ENCODE peak calls at places on chromosomes 4 and X, in six cellular contexts. One of them, this sample, is unnamed.

GRCh38 chr4:13097971-13098370 is 386.2 kb downstream of the RAB28 start:
- DNase-seq in PC-3: no peak
- DNase-seq in endothelial cell: no peak
- DNase-seq in MCF 10A: no peak
- DNase-seq in astrocyte of the cerebellum: no peak
- DNase-seq in left lung: no peak
- DNase-seq in this sample: no peak

GRCh38 chr4:156545003-156545785 is 426.4 kb downstream of the PDGFC start:
- DNase-seq in endothelial cell: no peak
- DNase-seq in astrocyte of the cerebellum: no peak
- DNase-seq in PC-3: no peak
- DNase-seq in left lung: no peak
- DNase-seq in MCF 10A: no peak
- DNase-seq in this sample: no peak

GRCh38 chr4:52576326-52576725 is 82.8 kb downstream of the USP46 start:
- DNase-seq in MCF 10A: no peak
- DNase-seq in endothelial cell: no peak
- DNase-seq in left lung: no peak
- DNase-seq in astrocyte of the cerebellum: no peak
- DNase-seq in PC-3: no peak
- DNase-seq in this sample: no peak

GRCh38 chrX:56798866-56799864 is 70.1 kb downstream of the NBDY start:
- DNase-seq in left lung: peak; percentile 33
- DNase-seq in astrocyte of the cerebellum: no peak
- DNase-seq in PC-3: no peak
- DNase-seq in MCF 10A: peak; percentile 49
- DNase-seq in endothelial cell: no peak
- DNase-seq in this sample: peak; percentile 55

GRCh38 chr4:182973421-182974340 is 56.5 kb upstream of the DCTD start:
- DNase-seq in astrocyte of the cerebellum: no peak
- DNase-seq in MCF 10A: no peak
- DNase-seq in left lung: no peak
- DNase-seq in endothelial cell: no peak
- DNase-seq in PC-3: peak; percentile 5
- DNase-seq in this sample: no peak

GRCh38 chrX:42776195-42776594 is 1.8 kb downstream of the PPP1R2C start:
- DNase-seq in endothelial cell: no peak
- DNase-seq in left lung: no peak
- DNase-seq in MCF 10A: no peak
- DNase-seq in PC-3: no peak
- DNase-seq in astrocyte of the cerebellum: no peak
- DNase-seq in this sample: no peak

GRCh38 chr4:3302786-3303444 is 10.1 kb downstream of the RGS12 start:
- DNase-seq in PC-3: no peak
- DNase-seq in MCF 10A: no peak
- DNase-seq in endothelial cell: no peak
- DNase-seq in left lung: no peak
- DNase-seq in astrocyte of the cerebellum: no peak
- DNase-seq in this sample: peak; percentile 64

GRCh38 chr4:112982677-112983076 is 66.8 kb upstream of the ANK2 start:
- DNase-seq in astrocyte of the cerebellum: no peak
- DNase-seq in left lung: no peak
- DNase-seq in endothelial cell: no peak
- DNase-seq in PC-3: no peak
- DNase-seq in MCF 10A: no peak
- DNase-seq in this sample: no peak

GRCh38 chrX:111861605-111862004 is 14.4 kb upstream of the TRPC5OS start:
- DNase-seq in left lung: no peak
- DNase-seq in PC-3: no peak
- DNase-seq in astrocyte of the cerebellum: no peak
- DNase-seq in MCF 10A: no peak
- DNase-seq in endothelial cell: no peak
- DNase-seq in this sample: no peak

GRCh38 chr4:18571252-18571885 is 549.8 kb upstream of the LCORL start:
- DNase-seq in left lung: no peak
- DNase-seq in astrocyte of the cerebellum: no peak
- DNase-seq in PC-3: no peak
- DNase-seq in endothelial cell: no peak
- DNase-seq in MCF 10A: no peak
- DNase-seq in this sample: no peak

GRCh38 chr4:56414135-56414675 is 21.2 kb downstream of the PPAT start:
- DNase-seq in MCF 10A: no peak
- DNase-seq in endothelial cell: no peak
- DNase-seq in astrocyte of the cerebellum: no peak
- DNase-seq in left lung: no peak
- DNase-seq in PC-3: no peak
- DNase-seq in this sample: no peak

GRCh38 chrX:63471004-63471403 is 119.9 kb upstream of the SPIN4 start:
- DNase-seq in left lung: no peak
- DNase-seq in PC-3: no peak
- DNase-seq in astrocyte of the cerebellum: no peak
- DNase-seq in endothelial cell: no peak
- DNase-seq in MCF 10A: no peak
- DNase-seq in this sample: no peak

GRCh38 chr4:186939226-186939625 is 215.6 kb upstream of the FAT1 start:
- DNase-seq in MCF 10A: no peak
- DNase-seq in PC-3: no peak
- DNase-seq in left lung: no peak
- DNase-seq in endothelial cell: no peak
- DNase-seq in astrocyte of the cerebellum: no peak
- DNase-seq in this sample: no peak

GRCh38 chrX:55135171-55135570 is 46.4 kb downstream of the PAGE2 start:
- DNase-seq in PC-3: peak; percentile 55
- DNase-seq in astrocyte of the cerebellum: peak; percentile 6
- DNase-seq in endothelial cell: peak; percentile 19
- DNase-seq in MCF 10A: peak; percentile 47
- DNase-seq in left lung: no peak
- DNase-seq in this sample: no peak

GRCh38 chr4:41569957-41570356 is 32.0 kb downstream of the LIMCH1 start:
- DNase-seq in left lung: no peak
- DNase-seq in PC-3: no peak
- DNase-seq in astrocyte of the cerebellum: no peak
- DNase-seq in endothelial cell: no peak
- DNase-seq in MCF 10A: no peak
- DNase-seq in this sample: no peak
- TF ChIP-seq CTCF in left lung: no peak
- TF ChIP-seq CTCF in PC-3: no peak
- TF ChIP-seq CTCF in astrocyte of the cerebellum: no peak
- TF ChIP-seq CTCF in endothelial cell: no peak
- TF ChIP-seq CTCF in MCF 10A: no peak
- TF ChIP-seq CTCF in this sample: no peak

DNA sequence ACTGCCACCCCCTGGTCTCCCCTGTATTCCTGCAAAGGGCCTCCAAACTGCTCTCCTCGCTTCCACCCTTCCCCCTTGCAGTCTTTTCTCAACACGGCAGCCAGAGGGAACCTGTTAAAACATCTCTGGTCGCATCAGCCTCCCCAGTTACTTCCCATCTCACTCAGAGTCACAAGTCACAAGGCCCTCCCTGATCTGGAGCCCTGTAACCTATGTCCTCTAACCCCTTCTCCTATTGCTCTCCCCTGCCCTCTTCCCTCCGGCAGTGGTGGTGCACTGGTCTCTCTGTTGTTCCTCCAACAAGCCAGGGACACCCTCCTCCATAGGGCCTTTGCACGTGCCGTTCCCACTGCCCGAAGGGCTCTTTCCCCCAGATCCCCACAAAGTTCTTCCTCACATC is 73.2 kb downstream of the SH3KBP1 start:
- DNase-seq in MCF 10A: no peak
- DNase-seq in left lung: peak; percentile 39
- DNase-seq in PC-3: no peak
- DNase-seq in endothelial cell: no peak
- DNase-seq in astrocyte of the cerebellum: no peak
- DNase-seq in this sample: no peak
- TF ChIP-seq CTCF in MCF 10A: no peak
- TF ChIP-seq CTCF in left lung: peak; percentile 24
- TF ChIP-seq CTCF in PC-3: no peak
- TF ChIP-seq CTCF in endothelial cell: no peak
- TF ChIP-seq CTCF in astrocyte of the cerebellum: no peak
- TF ChIP-seq CTCF in this sample: no peak

DNA sequence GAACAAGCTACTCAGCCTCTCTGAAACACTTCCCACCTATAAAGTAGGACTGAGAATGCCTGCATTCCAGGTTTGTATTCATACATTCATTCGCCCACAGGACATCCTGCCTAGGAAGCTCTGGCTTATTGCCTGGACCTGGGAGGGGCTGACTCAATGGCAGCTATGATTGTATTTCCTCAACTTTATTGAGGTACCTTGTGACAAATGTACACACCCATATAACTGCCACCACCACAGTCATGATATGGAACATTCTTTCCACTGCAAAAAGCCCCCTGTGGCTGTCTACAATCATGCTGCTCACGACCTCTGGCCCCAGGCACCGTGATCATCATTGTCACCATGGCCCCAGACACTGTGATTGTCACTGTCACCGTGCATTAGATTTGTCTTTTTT is 68.3 kb downstream of the ABLIM2 start:
- DNase-seq in endothelial cell: no peak
- DNase-seq in MCF 10A: peak; percentile 79
- DNase-seq in left lung: no peak
- DNase-seq in PC-3: peak; percentile 90
- DNase-seq in astrocyte of the cerebellum: no peak
- DNase-seq in this sample: no peak
- TF ChIP-seq CTCF in endothelial cell: no peak
- TF ChIP-seq CTCF in MCF 10A: no peak
- TF ChIP-seq CTCF in left lung: no peak
- TF ChIP-seq CTCF in PC-3: no peak
- TF ChIP-seq CTCF in astrocyte of the cerebellum: no peak
- TF ChIP-seq CTCF in this sample: no peak

GRCh38 chr4:72109364-72109763 is 77.6 kb downstream of the NPFFR2 start:
- DNase-seq in left lung: no peak
- DNase-seq in PC-3: no peak
- DNase-seq in endothelial cell: no peak
- DNase-seq in MCF 10A: no peak
- DNase-seq in astrocyte of the cerebellum: no peak
- DNase-seq in this sample: no peak
- TF ChIP-seq CTCF in left lung: no peak
- TF ChIP-seq CTCF in PC-3: no peak
- TF ChIP-seq CTCF in endothelial cell: no peak
- TF ChIP-seq CTCF in MCF 10A: no peak
- TF ChIP-seq CTCF in astrocyte of the cerebellum: no peak
- TF ChIP-seq CTCF in this sample: no peak

GRCh38 chrX:93538575-93538974 is 134.8 kb downstream of the NAP1L3 start:
- DNase-seq in left lung: no peak
- DNase-seq in PC-3: peak; percentile 25
- DNase-seq in endothelial cell: no peak
- DNase-seq in MCF 10A: peak; percentile 17
- DNase-seq in astrocyte of the cerebellum: no peak
- DNase-seq in this sample: no peak
- TF ChIP-seq CTCF in left lung: no peak
- TF ChIP-seq CTCF in PC-3: peak; percentile 60
- TF ChIP-seq CTCF in endothelial cell: peak; percentile 12
- TF ChIP-seq CTCF in MCF 10A: peak; percentile 51
- TF ChIP-seq CTCF in astrocyte of the cerebellum: no peak
- TF ChIP-seq CTCF in this sample: peak; percentile 84

DNA sequence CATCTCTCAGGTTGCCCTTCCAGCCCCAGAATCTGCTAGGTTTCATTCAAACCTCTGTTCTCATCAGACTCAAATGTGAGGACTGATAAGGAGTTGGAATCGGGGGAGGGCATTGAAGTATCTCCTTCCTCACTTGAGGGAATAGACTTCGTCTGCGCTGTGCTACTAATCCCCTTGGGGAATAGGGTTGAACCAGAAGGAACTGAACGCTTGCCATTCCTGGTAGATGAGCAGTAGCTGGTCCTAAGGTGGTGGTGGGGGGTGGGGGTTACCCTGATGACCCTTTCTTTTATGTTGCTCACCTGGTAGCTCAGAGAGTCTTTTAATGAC is 692 bp upstream of the SLC9A7 start:
- DNase-seq in astrocyte of the cerebellum: no peak
- DNase-seq in endothelial cell: no peak
- DNase-seq in MCF 10A: no peak
- DNase-seq in left lung: no peak
- DNase-seq in PC-3: peak; percentile 29
- DNase-seq in this sample: no peak
- TF ChIP-seq CTCF in astrocyte of the cerebellum: no peak
- TF ChIP-seq CTCF in endothelial cell: no peak
- TF ChIP-seq CTCF in MCF 10A: no peak
- TF ChIP-seq CTCF in left lung: no peak
- TF ChIP-seq CTCF in PC-3: no peak
- TF ChIP-seq CTCF in this sample: no peak

This sample was measured in type B pancreatic cell.